ENCODE peak calls at places on chromosomes 4 and X, in ten cellular contexts. One of them, this sample, is unnamed.

GRCh38 chrX:149871940-149872339 is 9.0 kb upstream of the MAGEA8 start:
- DNase-seq in Kasumi-1: peak; percentile 0
- DNase-seq in bronchial epithelial cell: peak; percentile 29
- DNase-seq in fibroblast of the conjunctiva: no peak
- DNase-seq in kidney tubule cell: peak; percentile 42
- DNase-seq in CMK: peak; percentile 32
- DNase-seq in AG10803: no peak
- DNase-seq in activated CD4-positive, alpha-beta T cell treated with anti-CD3 and anti-CD28 coated beads, Interleukin-2, amount 50 U/mL, for 1 hour: peak; percentile 46
- DNase-seq in occipital lobe: no peak
- DNase-seq in T follicular helper cell: no peak
- DNase-seq in this sample: peak; percentile 39

GRCh38 chr4:118964891-118965411 is 76.3 kb downstream of the SYNPO2 start:
- DNase-seq in CMK: no peak
- DNase-seq in T follicular helper cell: no peak
- DNase-seq in Kasumi-1: peak; percentile 39
- DNase-seq in occipital lobe: no peak
- DNase-seq in bronchial epithelial cell: no peak
- DNase-seq in AG10803: peak; percentile 62
- DNase-seq in kidney tubule cell: no peak
- DNase-seq in activated CD4-positive, alpha-beta T cell treated with anti-CD3 and anti-CD28 coated beads, Interleukin-2, amount 50 U/mL, for 1 hour: no peak
- DNase-seq in fibroblast of the conjunctiva: no peak
- DNase-seq in this sample: no peak

GRCh38 chr4:145736241-145736831 is 56.4 kb downstream of the C4orf51 start:
- DNase-seq in bronchial epithelial cell: no peak
- DNase-seq in AG10803: peak; percentile 76
- DNase-seq in Kasumi-1: no peak
- DNase-seq in CMK: no peak
- DNase-seq in fibroblast of the conjunctiva: peak; percentile 62
- DNase-seq in activated CD4-positive, alpha-beta T cell treated with anti-CD3 and anti-CD28 coated beads, Interleukin-2, amount 50 U/mL, for 1 hour: no peak
- DNase-seq in T follicular helper cell: no peak
- DNase-seq in kidney tubule cell: peak; percentile 37
- DNase-seq in occipital lobe: no peak
- DNase-seq in this sample: no peak

GRCh38 chr4:55543858-55544257 is 2.9 kb downstream of the CLOCK start:
- DNase-seq in CMK: no peak
- DNase-seq in Kasumi-1: peak; percentile 46
- DNase-seq in T follicular helper cell: no peak
- DNase-seq in activated CD4-positive, alpha-beta T cell treated with anti-CD3 and anti-CD28 coated beads, Interleukin-2, amount 50 U/mL, for 1 hour: no peak
- DNase-seq in AG10803: peak; percentile 16
- DNase-seq in bronchial epithelial cell: peak; percentile 49
- DNase-seq in occipital lobe: no peak
- DNase-seq in fibroblast of the conjunctiva: no peak
- DNase-seq in kidney tubule cell: peak; percentile 13
- DNase-seq in this sample: no peak

GRCh38 chr4:98662619-98663225 is 4.3 kb upstream of the TSPAN5 start:
- DNase-seq in kidney tubule cell: no peak
- DNase-seq in T follicular helper cell: peak; percentile 33
- DNase-seq in CMK: no peak
- DNase-seq in occipital lobe: no peak
- DNase-seq in Kasumi-1: peak; percentile 56
- DNase-seq in activated CD4-positive, alpha-beta T cell treated with anti-CD3 and anti-CD28 coated beads, Interleukin-2, amount 50 U/mL, for 1 hour: peak; percentile 32
- DNase-seq in fibroblast of the conjunctiva: no peak
- DNase-seq in bronchial epithelial cell: peak; percentile 44
- DNase-seq in AG10803: peak; percentile 62
- DNase-seq in this sample: no peak

GRCh38 chr4:128386761-128387599 is 99.4 kb upstream of the PGRMC2 start:
- DNase-seq in fibroblast of the conjunctiva: peak; percentile 95
- DNase-seq in T follicular helper cell: no peak
- DNase-seq in bronchial epithelial cell: peak; percentile 74
- DNase-seq in CMK: no peak
- DNase-seq in occipital lobe: peak; percentile 85
- DNase-seq in activated CD4-positive, alpha-beta T cell treated with anti-CD3 and anti-CD28 coated beads, Interleukin-2, amount 50 U/mL, for 1 hour: no peak
- DNase-seq in kidney tubule cell: peak; percentile 99
- DNase-seq in Kasumi-1: no peak
- DNase-seq in AG10803: peak; percentile 99
- DNase-seq in this sample: peak; percentile 69

GRCh38 chr4:99324361-99324760 is 3.2 kb upstream of the ADH1B start:
- DNase-seq in CMK: no peak
- DNase-seq in Kasumi-1: no peak
- DNase-seq in bronchial epithelial cell: no peak
- DNase-seq in kidney tubule cell: no peak
- DNase-seq in fibroblast of the conjunctiva: peak; percentile 24
- DNase-seq in occipital lobe: no peak
- DNase-seq in activated CD4-positive, alpha-beta T cell treated with anti-CD3 and anti-CD28 coated beads, Interleukin-2, amount 50 U/mL, for 1 hour: no peak
- DNase-seq in AG10803: peak; percentile 76
- DNase-seq in T follicular helper cell: no peak
- DNase-seq in this sample: no peak

GRCh38 chr4:168737441-168738176 is 240.8 kb downstream of the PALLD start:
- DNase-seq in kidney tubule cell: no peak
- DNase-seq in Kasumi-1: no peak
- DNase-seq in fibroblast of the conjunctiva: no peak
- DNase-seq in CMK: no peak
- DNase-seq in activated CD4-positive, alpha-beta T cell treated with anti-CD3 and anti-CD28 coated beads, Interleukin-2, amount 50 U/mL, for 1 hour: no peak
- DNase-seq in T follicular helper cell: no peak
- DNase-seq in occipital lobe: no peak
- DNase-seq in AG10803: peak; percentile 96
- DNase-seq in bronchial epithelial cell: no peak
- DNase-seq in this sample: no peak

GRCh38 chr4:99062120-99062519 is 26.5 kb downstream of the ADH5 start:
- DNase-seq in fibroblast of the conjunctiva: no peak
- DNase-seq in bronchial epithelial cell: no peak
- DNase-seq in kidney tubule cell: peak; percentile 68
- DNase-seq in CMK: no peak
- DNase-seq in occipital lobe: no peak
- DNase-seq in AG10803: peak; percentile 25
- DNase-seq in activated CD4-positive, alpha-beta T cell treated with anti-CD3 and anti-CD28 coated beads, Interleukin-2, amount 50 U/mL, for 1 hour: no peak
- DNase-seq in Kasumi-1: no peak
- DNase-seq in T follicular helper cell: no peak
- DNase-seq in this sample: no peak

GRCh38 chrX:5726246-5726645 is 502.4 kb downstream of the NLGN4X start:
- DNase-seq in activated CD4-positive, alpha-beta T cell treated with anti-CD3 and anti-CD28 coated beads, Interleukin-2, amount 50 U/mL, for 1 hour: no peak
- DNase-seq in AG10803: peak; percentile 16
- DNase-seq in bronchial epithelial cell: no peak
- DNase-seq in fibroblast of the conjunctiva: no peak
- DNase-seq in occipital lobe: no peak
- DNase-seq in T follicular helper cell: no peak
- DNase-seq in kidney tubule cell: no peak
- DNase-seq in CMK: no peak
- DNase-seq in Kasumi-1: no peak
- DNase-seq in this sample: no peak

GRCh38 chrX:124098089-124098488 is 136.6 kb downstream of the STAG2 start:
- DNase-seq in CMK: no peak
- DNase-seq in T follicular helper cell: no peak
- DNase-seq in occipital lobe: no peak
- DNase-seq in Kasumi-1: peak; percentile 20
- DNase-seq in kidney tubule cell: peak; percentile 50
- DNase-seq in AG10803: peak; percentile 47
- DNase-seq in activated CD4-positive, alpha-beta T cell treated with anti-CD3 and anti-CD28 coated beads, Interleukin-2, amount 50 U/mL, for 1 hour: no peak
- DNase-seq in bronchial epithelial cell: peak; percentile 35
- DNase-seq in fibroblast of the conjunctiva: peak; percentile 38
- DNase-seq in this sample: peak; percentile 9

GRCh38 chr4:83197555-83198235 is 83.2 kb upstream of the PLAC8 start:
- DNase-seq in CMK: no peak
- DNase-seq in activated CD4-positive, alpha-beta T cell treated with anti-CD3 and anti-CD28 coated beads, Interleukin-2, amount 50 U/mL, for 1 hour: no peak
- DNase-seq in T follicular helper cell: no peak
- DNase-seq in bronchial epithelial cell: no peak
- DNase-seq in kidney tubule cell: no peak
- DNase-seq in Kasumi-1: peak; percentile 82
- DNase-seq in fibroblast of the conjunctiva: no peak
- DNase-seq in AG10803: no peak
- DNase-seq in occipital lobe: no peak
- DNase-seq in this sample: peak; percentile 81

GRCh38 chr4:10074767-10075105 is 41.9 kb downstream of the WDR1 start:
- DNase-seq in AG10803: peak; percentile 61
- DNase-seq in fibroblast of the conjunctiva: peak; percentile 46
- DNase-seq in Kasumi-1: peak; percentile 41
- DNase-seq in occipital lobe: no peak
- DNase-seq in T follicular helper cell: no peak
- DNase-seq in kidney tubule cell: peak; percentile 56
- DNase-seq in activated CD4-positive, alpha-beta T cell treated with anti-CD3 and anti-CD28 coated beads, Interleukin-2, amount 50 U/mL, for 1 hour: no peak
- DNase-seq in CMK: no peak
- DNase-seq in bronchial epithelial cell: peak; percentile 46
- DNase-seq in this sample: no peak

GRCh38 chr4:108018038-108018883 is 28.6 kb downstream of the HADH start:
- DNase-seq in T follicular helper cell: peak; percentile 72
- DNase-seq in kidney tubule cell: peak; percentile 76
- DNase-seq in activated CD4-positive, alpha-beta T cell treated with anti-CD3 and anti-CD28 coated beads, Interleukin-2, amount 50 U/mL, for 1 hour: peak; percentile 84
- DNase-seq in occipital lobe: peak; percentile 65
- DNase-seq in AG10803: peak; percentile 77
- DNase-seq in bronchial epithelial cell: peak; percentile 68
- DNase-seq in CMK: peak; percentile 61
- DNase-seq in fibroblast of the conjunctiva: peak; percentile 64
- DNase-seq in Kasumi-1: peak; percentile 52
- DNase-seq in this sample: peak; percentile 63

GRCh38 chr4:160009656-160010493 is 907.0 kb downstream of the RAPGEF2 start:
- DNase-seq in occipital lobe: no peak
- DNase-seq in bronchial epithelial cell: no peak
- DNase-seq in AG10803: no peak
- DNase-seq in T follicular helper cell: no peak
- DNase-seq in fibroblast of the conjunctiva: no peak
- DNase-seq in kidney tubule cell: no peak
- DNase-seq in Kasumi-1: no peak
- DNase-seq in activated CD4-positive, alpha-beta T cell treated with anti-CD3 and anti-CD28 coated beads, Interleukin-2, amount 50 U/mL, for 1 hour: no peak
- DNase-seq in CMK: no peak
- DNase-seq in this sample: no peak

GRCh38 chr4:87574996-87575395 is 33.3 kb upstream of the DSPP start:
- DNase-seq in fibroblast of the conjunctiva: no peak
- DNase-seq in T follicular helper cell: no peak
- DNase-seq in Kasumi-1: no peak
- DNase-seq in AG10803: peak; percentile 57
- DNase-seq in occipital lobe: no peak
- DNase-seq in activated CD4-positive, alpha-beta T cell treated with anti-CD3 and anti-CD28 coated beads, Interleukin-2, amount 50 U/mL, for 1 hour: no peak
- DNase-seq in kidney tubule cell: no peak
- DNase-seq in bronchial epithelial cell: peak; percentile 89
- DNase-seq in CMK: no peak
- DNase-seq in this sample: no peak

GRCh38 chr4:155624478-155624877 is 42.2 kb upstream of the GUCY1A1 start:
- DNase-seq in kidney tubule cell: peak; percentile 88
- DNase-seq in AG10803: no peak
- DNase-seq in Kasumi-1: no peak
- DNase-seq in fibroblast of the conjunctiva: no peak
- DNase-seq in activated CD4-positive, alpha-beta T cell treated with anti-CD3 and anti-CD28 coated beads, Interleukin-2, amount 50 U/mL, for 1 hour: no peak
- DNase-seq in T follicular helper cell: no peak
- DNase-seq in CMK: no peak
- DNase-seq in bronchial epithelial cell: no peak
- DNase-seq in occipital lobe: no peak
- DNase-seq in this sample: no peak

GRCh38 chr4:139972305-139972704 is 181.7 kb downstream of the MAML3 start:
- DNase-seq in Kasumi-1: no peak
- DNase-seq in T follicular helper cell: no peak
- DNase-seq in fibroblast of the conjunctiva: no peak
- DNase-seq in AG10803: no peak
- DNase-seq in bronchial epithelial cell: peak; percentile 40
- DNase-seq in kidney tubule cell: peak; percentile 43
- DNase-seq in CMK: no peak
- DNase-seq in occipital lobe: no peak
- DNase-seq in activated CD4-positive, alpha-beta T cell treated with anti-CD3 and anti-CD28 coated beads, Interleukin-2, amount 50 U/mL, for 1 hour: no peak
- DNase-seq in this sample: no peak

GRCh38 chr4:4837921-4838601 is 21.4 kb upstream of the MSX1 start:
- DNase-seq in bronchial epithelial cell: peak; percentile 8
- DNase-seq in Kasumi-1: no peak
- DNase-seq in CMK: no peak
- DNase-seq in kidney tubule cell: no peak
- DNase-seq in fibroblast of the conjunctiva: no peak
- DNase-seq in occipital lobe: no peak
- DNase-seq in T follicular helper cell: no peak
- DNase-seq in activated CD4-positive, alpha-beta T cell treated with anti-CD3 and anti-CD28 coated beads, Interleukin-2, amount 50 U/mL, for 1 hour: no peak
- DNase-seq in AG10803: no peak
- DNase-seq in this sample: no peak

GRCh38 chr4:43251760-43252317 is 359.3 kb downstream of the GRXCR1 start:
- DNase-seq in kidney tubule cell: no peak
- DNase-seq in Kasumi-1: no peak
- DNase-seq in T follicular helper cell: no peak
- DNase-seq in fibroblast of the conjunctiva: no peak
- DNase-seq in AG10803: peak; percentile 5
- DNase-seq in bronchial epithelial cell: peak; percentile 13
- DNase-seq in CMK: no peak
- DNase-seq in occipital lobe: no peak
- DNase-seq in activated CD4-positive, alpha-beta T cell treated with anti-CD3 and anti-CD28 coated beads, Interleukin-2, amount 50 U/mL, for 1 hour: no peak
- DNase-seq in this sample: no peak

GRCh38 chr4:72418458-72418857 is 150.6 kb downstream of the ADAMTS3 start:
- DNase-seq in fibroblast of the conjunctiva: peak; percentile 62
- DNase-seq in AG10803: peak; percentile 85
- DNase-seq in kidney tubule cell: peak; percentile 65
- DNase-seq in Kasumi-1: peak; percentile 86
- DNase-seq in occipital lobe: no peak
- DNase-seq in activated CD4-positive, alpha-beta T cell treated with anti-CD3 and anti-CD28 coated beads, Interleukin-2, amount 50 U/mL, for 1 hour: no peak
- DNase-seq in CMK: no peak
- DNase-seq in T follicular helper cell: no peak
- DNase-seq in bronchial epithelial cell: peak; percentile 45
- DNase-seq in this sample: no peak

GRCh38 chr4:185416955-185417354 is 8.8 kb downstream of the UFSP2 start:
- DNase-seq in activated CD4-positive, alpha-beta T cell treated with anti-CD3 and anti-CD28 coated beads, Interleukin-2, amount 50 U/mL, for 1 hour: no peak
- DNase-seq in CMK: no peak
- DNase-seq in Kasumi-1: no peak
- DNase-seq in bronchial epithelial cell: no peak
- DNase-seq in fibroblast of the conjunctiva: no peak
- DNase-seq in AG10803: no peak
- DNase-seq in kidney tubule cell: no peak
- DNase-seq in occipital lobe: no peak
- DNase-seq in T follicular helper cell: no peak
- DNase-seq in this sample: no peak

GRCh38 chr4:185110375-185110823 is 32.7 kb upstream of the SLC25A4 start:
- DNase-seq in T follicular helper cell: no peak
- DNase-seq in AG10803: no peak
- DNase-seq in activated CD4-positive, alpha-beta T cell treated with anti-CD3 and anti-CD28 coated beads, Interleukin-2, amount 50 U/mL, for 1 hour: no peak
- DNase-seq in bronchial epithelial cell: peak; percentile 32
- DNase-seq in kidney tubule cell: no peak
- DNase-seq in CMK: no peak
- DNase-seq in occipital lobe: no peak
- DNase-seq in Kasumi-1: no peak
- DNase-seq in fibroblast of the conjunctiva: no peak
- DNase-seq in this sample: no peak

GRCh38 chr4:127001898-127002297 is 630.9 kb upstream of the INTU start:
- DNase-seq in AG10803: no peak
- DNase-seq in CMK: no peak
- DNase-seq in fibroblast of the conjunctiva: no peak
- DNase-seq in T follicular helper cell: no peak
- DNase-seq in activated CD4-positive, alpha-beta T cell treated with anti-CD3 and anti-CD28 coated beads, Interleukin-2, amount 50 U/mL, for 1 hour: no peak
- DNase-seq in occipital lobe: no peak
- DNase-seq in kidney tubule cell: no peak
- DNase-seq in Kasumi-1: no peak
- DNase-seq in bronchial epithelial cell: no peak
- DNase-seq in this sample: no peak

GRCh38 chr4:86967798-86968197 is 33.0 kb downstream of the AFF1 start:
- DNase-seq in bronchial epithelial cell: peak; percentile 29
- DNase-seq in CMK: no peak
- DNase-seq in Kasumi-1: no peak
- DNase-seq in occipital lobe: no peak
- DNase-seq in T follicular helper cell: no peak
- DNase-seq in fibroblast of the conjunctiva: no peak
- DNase-seq in activated CD4-positive, alpha-beta T cell treated with anti-CD3 and anti-CD28 coated beads, Interleukin-2, amount 50 U/mL, for 1 hour: no peak
- DNase-seq in kidney tubule cell: no peak
- DNase-seq in AG10803: peak; percentile 38
- DNase-seq in this sample: no peak

GRCh38 chr4:119321921-119322687 is at the start of gene FABP2:
- DNase-seq in bronchial epithelial cell: no peak
- DNase-seq in AG10803: no peak
- DNase-seq in Kasumi-1: no peak
- DNase-seq in T follicular helper cell: no peak
- DNase-seq in occipital lobe: no peak
- DNase-seq in activated CD4-positive, alpha-beta T cell treated with anti-CD3 and anti-CD28 coated beads, Interleukin-2, amount 50 U/mL, for 1 hour: no peak
- DNase-seq in kidney tubule cell: no peak
- DNase-seq in CMK: no peak
- DNase-seq in fibroblast of the conjunctiva: no peak
- DNase-seq in this sample: no peak